ENCODE peak calls at places on chromosome 9, in six cellular contexts. One of them, this sample, is unnamed.

GRCh38 chr9:98109052-98109451 is 10.0 kb downstream of the TRIM14 start:
- DNase-seq in anterior cingulate cortex: no peak
- DNase-seq in AG20443: no peak
- DNase-seq in stimulated activated CD4-positive, alpha-beta T cell treated with anti-CD3 and anti-CD28 coated beads, TNF-alpha, amount 100 ng/mL, for 24 hours: no peak
- DNase-seq in T-helper 1 cell: no peak
- DNase-seq in NCI-H1092 treated with DMSO at 0.1 percent for 48 hours: no peak
- DNase-seq in this sample: peak

GRCh38 chr9:112548836-112549235 is 62.2 kb downstream of the KIAA1958 start:
- DNase-seq in anterior cingulate cortex: no peak
- DNase-seq in AG20443: no peak
- DNase-seq in stimulated activated CD4-positive, alpha-beta T cell treated with anti-CD3 and anti-CD28 coated beads, TNF-alpha, amount 100 ng/mL, for 24 hours: no peak
- DNase-seq in T-helper 1 cell: no peak
- DNase-seq in NCI-H1092 treated with DMSO at 0.1 percent for 48 hours: no peak
- DNase-seq in this sample: no peak

GRCh38 chr9:14437336-14438231 is 123.6 kb upstream of the NFIB start:
- DNase-seq in anterior cingulate cortex: no peak
- DNase-seq in AG20443: no peak
- DNase-seq in stimulated activated CD4-positive, alpha-beta T cell treated with anti-CD3 and anti-CD28 coated beads, TNF-alpha, amount 100 ng/mL, for 24 hours: no peak
- DNase-seq in T-helper 1 cell: no peak
- DNase-seq in NCI-H1092 treated with DMSO at 0.1 percent for 48 hours: peak
- DNase-seq in this sample: no peak

GRCh38 chr9:128818839-128819715 is 777 bp downstream of the ENDOG start:
- DNase-seq in anterior cingulate cortex: no peak
- DNase-seq in AG20443: no peak
- DNase-seq in stimulated activated CD4-positive, alpha-beta T cell treated with anti-CD3 and anti-CD28 coated beads, TNF-alpha, amount 100 ng/mL, for 24 hours: peak
- DNase-seq in T-helper 1 cell: peak
- DNase-seq in NCI-H1092 treated with DMSO at 0.1 percent for 48 hours: peak
- DNase-seq in this sample: peak

GRCh38 chr9:32344551-32345182 is 39.8 kb upstream of the ACO1 start:
- DNase-seq in anterior cingulate cortex: no peak
- DNase-seq in AG20443: peak
- DNase-seq in stimulated activated CD4-positive, alpha-beta T cell treated with anti-CD3 and anti-CD28 coated beads, TNF-alpha, amount 100 ng/mL, for 24 hours: no peak
- DNase-seq in T-helper 1 cell: no peak
- DNase-seq in NCI-H1092 treated with DMSO at 0.1 percent for 48 hours: no peak
- DNase-seq in this sample: peak

GRCh38 chr9:68844623-68845612 is 139.9 kb downstream of the PIP5K1B start:
- DNase-seq in anterior cingulate cortex: no peak
- DNase-seq in AG20443: peak
- DNase-seq in stimulated activated CD4-positive, alpha-beta T cell treated with anti-CD3 and anti-CD28 coated beads, TNF-alpha, amount 100 ng/mL, for 24 hours: no peak
- DNase-seq in T-helper 1 cell: no peak
- DNase-seq in NCI-H1092 treated with DMSO at 0.1 percent for 48 hours: peak
- DNase-seq in this sample: peak

GRCh38 chr9:122005597-122005996 is 87.5 kb downstream of the TTLL11 start:
- DNase-seq in anterior cingulate cortex: no peak
- DNase-seq in AG20443: peak
- DNase-seq in stimulated activated CD4-positive, alpha-beta T cell treated with anti-CD3 and anti-CD28 coated beads, TNF-alpha, amount 100 ng/mL, for 24 hours: no peak
- DNase-seq in T-helper 1 cell: no peak
- DNase-seq in NCI-H1092 treated with DMSO at 0.1 percent for 48 hours: peak
- DNase-seq in this sample: no peak

GRCh38 chr9:124221685-124222084 is 36.1 kb upstream of the NEK6 start:
- DNase-seq in anterior cingulate cortex: no peak
- DNase-seq in AG20443: no peak
- DNase-seq in stimulated activated CD4-positive, alpha-beta T cell treated with anti-CD3 and anti-CD28 coated beads, TNF-alpha, amount 100 ng/mL, for 24 hours: no peak
- DNase-seq in T-helper 1 cell: no peak
- DNase-seq in NCI-H1092 treated with DMSO at 0.1 percent for 48 hours: no peak
- DNase-seq in this sample: no peak

GRCh38 chr9:99134893-99135341 is 30.0 kb downstream of the TGFBR1 start:
- DNase-seq in anterior cingulate cortex: no peak
- DNase-seq in AG20443: peak
- DNase-seq in stimulated activated CD4-positive, alpha-beta T cell treated with anti-CD3 and anti-CD28 coated beads, TNF-alpha, amount 100 ng/mL, for 24 hours: no peak
- DNase-seq in T-helper 1 cell: no peak
- DNase-seq in NCI-H1092 treated with DMSO at 0.1 percent for 48 hours: no peak
- DNase-seq in this sample: peak

GRCh38 chr9:132509921-132510874 is 72.2 kb upstream of the BARHL1 start:
- DNase-seq in anterior cingulate cortex: no peak
- DNase-seq in AG20443: peak
- DNase-seq in stimulated activated CD4-positive, alpha-beta T cell treated with anti-CD3 and anti-CD28 coated beads, TNF-alpha, amount 100 ng/mL, for 24 hours: no peak
- DNase-seq in T-helper 1 cell: no peak
- DNase-seq in NCI-H1092 treated with DMSO at 0.1 percent for 48 hours: no peak
- DNase-seq in this sample: no peak

GRCh38 chr9:78685471-78685870 is 388.5 kb downstream of the PSAT1 start:
- DNase-seq in anterior cingulate cortex: no peak
- DNase-seq in AG20443: no peak
- DNase-seq in stimulated activated CD4-positive, alpha-beta T cell treated with anti-CD3 and anti-CD28 coated beads, TNF-alpha, amount 100 ng/mL, for 24 hours: no peak
- DNase-seq in T-helper 1 cell: no peak
- DNase-seq in NCI-H1092 treated with DMSO at 0.1 percent for 48 hours: no peak
- DNase-seq in this sample: no peak

GRCh38 chr9:86573886-86574285 is 219.7 kb upstream of the TUT7 start:
- DNase-seq in anterior cingulate cortex: no peak
- DNase-seq in AG20443: peak
- DNase-seq in stimulated activated CD4-positive, alpha-beta T cell treated with anti-CD3 and anti-CD28 coated beads, TNF-alpha, amount 100 ng/mL, for 24 hours: no peak
- DNase-seq in T-helper 1 cell: no peak
- DNase-seq in NCI-H1092 treated with DMSO at 0.1 percent for 48 hours: no peak
- DNase-seq in this sample: no peak

GRCh38 chr9:94882953-94883641 is 156.6 kb downstream of the AOPEP start:
- DNase-seq in anterior cingulate cortex: no peak
- DNase-seq in AG20443: no peak
- DNase-seq in stimulated activated CD4-positive, alpha-beta T cell treated with anti-CD3 and anti-CD28 coated beads, TNF-alpha, amount 100 ng/mL, for 24 hours: no peak
- DNase-seq in T-helper 1 cell: no peak
- DNase-seq in NCI-H1092 treated with DMSO at 0.1 percent for 48 hours: no peak
- DNase-seq in this sample: no peak

This sample was measured in DND-41.